ENCODE peak calls at places on chromosomes 1 and 21, in six cellular contexts. N, C, E, Y, G and B are unnamed samples.
A peak's percentile ranks its signal among the peaks of the same experiment; 100 is the strongest.

GRCh38 chr1:45679123-45679522 is 7.2 kb downstream of the GPBP1L1 start:
- DNase-seq in N (peak; percentile 61), C (no peak), E (no peak), Y (no peak), G (peak; percentile 16), B (peak; percentile 41)

GRCh38 chr1:30478288-30478687 is 245.1 kb downstream of the MATN1 start:
- DNase-seq in N (no peak), C (no peak), E (no peak), Y (no peak), G (no peak), B (no peak)

GRCh38 chr21:34187935-34188334 is 114.6 kb downstream of the MRPS6 start:
- DNase-seq in N (peak; percentile 50), C (no peak), E (no peak), Y (no peak), G (peak; percentile 90), B (peak; percentile 87)

GRCh38 chr1:108830119-108831008 is 26.5 kb downstream of the AKNAD1 start:
- DNase-seq in N (peak; percentile 90), C (no peak), E (peak; percentile 44), Y (no peak), G (peak; percentile 99), B (peak; percentile 93)

GRCh38 chr1:82706741-82707140 is 906.0 kb downstream of the ADGRL2 start:
- DNase-seq in N (no peak), C (no peak), E (no peak), Y (no peak), G (no peak), B (no peak)

GRCh38 chr1:33256701-33257387 is 552 bp downstream of the ZNF362 start:
- DNase-seq in N (peak; percentile 72), C (peak; percentile 75), E (peak; percentile 76), Y (peak; percentile 80), G (peak; percentile 71), B (peak; percentile 70)

GRCh38 chr1:91829293-91830153 is 56.4 kb downstream of the TGFBR3 start:
- DNase-seq in N (no peak), C (no peak), E (no peak), Y (no peak), G (no peak), B (no peak)

GRCh38 chr1:51422367-51423097 is 92.2 kb upstream of the TTC39A start:
- DNase-seq in N (no peak), C (no peak), E (no peak), Y (no peak), G (no peak), B (no peak)

GRCh38 chr1:191888996-191889622 is 269.2 kb upstream of the RGS18 start:
- DNase-seq in N (peak; percentile 34), C (no peak), E (no peak), Y (no peak), G (peak; percentile 1), B (peak; percentile 13)

GRCh38 chr1:183520379-183520778 is 48.1 kb downstream of the SMG7 start:
- DNase-seq in N (no peak), C (no peak), E (no peak), Y (no peak), G (no peak), B (no peak)

DNA sequence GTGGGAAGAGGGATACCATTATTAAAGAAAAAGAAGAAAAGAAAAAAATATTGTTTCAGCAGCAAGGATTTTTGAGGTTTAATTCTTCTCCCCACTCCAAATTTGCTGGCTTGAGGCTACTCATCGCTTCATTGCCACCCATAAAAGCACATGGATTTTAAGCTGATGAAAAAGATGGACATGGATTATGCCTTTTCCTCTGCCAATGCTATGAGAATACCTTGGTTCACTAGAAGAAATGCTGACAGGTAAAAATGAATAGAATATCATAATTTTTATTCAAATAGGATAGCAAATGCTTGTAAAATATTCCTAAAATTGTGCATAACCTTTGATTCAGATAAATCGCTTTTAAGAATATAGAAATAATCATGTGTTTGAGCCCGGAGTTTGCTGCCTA is 289.7 kb upstream of the DPYD start:
- DNase-seq in N (no peak), C (no peak), E (no peak), Y (no peak), G (no peak), B (no peak)
- H3K4me3 ChIP-seq in N (no peak overlapping the region), C (no peak overlapping the region), E (no peak overlapping the region), Y (no peak overlapping the region), G (no peak overlapping the region), B (no peak overlapping the region)

GRCh38 chr21:45140346-45140940 is 66.1 kb downstream of the ADARB1 start:
- DNase-seq in N (peak; percentile 96), C (peak; percentile 84), E (peak; percentile 77), Y (no peak), G (peak; percentile 92), B (peak; percentile 95)
- TF ChIP-seq CTCF in N (peak; percentile 97), C (peak; percentile 88), E (peak; percentile 58), Y (peak; percentile 55), G (peak; percentile 97), B (peak; percentile 95)

GRCh38 chr1:112507336-112507735 is 1.4 kb upstream of the WNT2B start:
- DNase-seq in N (no peak), C (no peak), E (no peak), Y (no peak), G (no peak), B (no peak)
- H3K4me3 ChIP-seq in N (no peak overlapping the region), C (peak overlapping the region; percentile 68), E (no peak overlapping the region), Y (no peak overlapping the region), G (no peak overlapping the region), B (no peak overlapping the region)

DNA sequence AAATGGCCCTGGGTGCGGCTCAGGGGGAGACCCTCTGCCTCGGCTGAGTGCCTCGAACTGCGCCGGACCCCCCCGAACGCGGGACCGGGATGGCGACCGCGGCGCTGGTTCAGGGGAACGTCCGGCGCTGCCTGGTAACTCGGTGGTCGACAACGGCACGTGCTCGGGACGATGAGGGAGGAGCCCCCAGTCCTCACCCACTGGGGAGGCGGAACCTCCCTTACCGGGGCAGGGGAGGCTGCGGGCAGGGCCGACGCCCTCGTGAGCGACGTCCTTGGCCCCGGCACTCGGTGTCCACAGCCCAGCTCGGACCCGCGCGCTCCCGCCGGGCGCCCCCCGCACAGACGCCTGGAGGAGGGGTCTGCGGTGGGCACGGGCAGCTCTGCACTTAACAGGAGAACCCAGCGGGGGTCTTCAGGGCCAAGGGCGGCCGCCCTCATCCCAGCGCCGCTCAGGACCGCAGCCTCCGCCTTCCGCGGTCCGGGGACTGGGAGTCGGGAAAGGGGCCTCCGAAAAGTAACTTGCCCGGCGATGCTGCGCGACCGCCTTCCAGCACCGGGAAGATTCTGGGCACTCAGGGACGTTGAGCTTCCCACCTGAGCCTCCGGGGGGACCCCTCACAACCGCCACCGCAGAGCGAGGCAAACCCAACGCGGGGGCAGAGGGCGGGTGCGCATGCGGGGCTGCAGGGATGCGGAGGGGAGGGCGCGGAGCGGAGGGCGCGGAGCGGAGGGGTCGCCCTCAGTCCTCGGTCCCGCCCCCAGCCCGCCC is 1.7 kb downstream of the HES4 start:
- DNase-seq in N (no peak), C (no peak), E (no peak), Y (peak; percentile 61), G (no peak), B (no peak)
- TF ChIP-seq CTCF in N (no peak), C (no peak), E (no peak), Y (no peak), G (no peak), B (no peak)